ENCODE peak calls at places on chromosome 17, in four cellular contexts. M is K562, Q is HCT116, I is H1. T is an unnamed sample.

GRCh38 chr17:82444284-82444893 is 6.2 kb downstream of the CYBC1 start:
- DNase-seq in M (no peak), Q (no peak), I (no peak), T (no peak)

GRCh38 chr17:64357191-64357981 is 33.3 kb downstream of the PECAM1 start:
- DNase-seq in M (no peak), Q (no peak), I (no peak), T (no peak)

GRCh38 chr17:49779730-49780220 is 8.7 kb upstream of the KAT7 start:
- DNase-seq in M (peak), Q (peak), I (no peak), T (no peak)

GRCh38 chr17:57995076-57995956 is 7.3 kb upstream of the VEZF1 start:
- DNase-seq in M (peak), Q (peak), I (no peak), T (no peak)

GRCh38 chr17:47324224-47325020 is 667 bp downstream of the EFCAB13 start:
- DNase-seq in M (no peak), Q (no peak), I (no peak), T (peak)

GRCh38 chr17:58576679-58577367 is 62.4 kb upstream of the MTMR4 start:
- DNase-seq in M (no peak), Q (no peak), I (no peak), T (no peak)

GRCh38 chr17:73760186-73760758 is 116.0 kb upstream of the SDK2 start:
- DNase-seq in M (peak), Q (no peak), I (no peak), T (no peak)

GRCh38 chr17:45782889-45783592 is 1.1 kb upstream of the CRHR1 start:
- DNase-seq in M (peak), Q (no peak), I (no peak), T (no peak)

GRCh38 chr17:66835476-66835875 is 559 bp downstream of the CACNG5 start:
- DNase-seq in M (no peak), Q (no peak), I (no peak), T (no peak)

GRCh38 chr17:64978138-64978537 is 58.9 kb upstream of the LRRC37A3 start:
- DNase-seq in M (no peak), Q (no peak), I (no peak), T (no peak)

GRCh38 chr17:40452921-40453378 is 9.7 kb downstream of the IGFBP4 start:
- DNase-seq in M (no peak), Q (no peak), I (no peak), T (no peak)

GRCh38 chr17:74803388-74803930 is 27.3 kb upstream of the NAT9 start:
- DNase-seq in M (no peak), Q (no peak), I (no peak), T (no peak)
- TF ChIP-seq EGR1 in M (no peak), Q (no peak), I (no peak), T (no peak)

GRCh38 chr17:38418693-38419507 is 9.4 kb upstream of the ARHGAP23 start:
- DNase-seq in M (peak), Q (no peak), I (no peak), T (no peak)
- TF ChIP-seq EGR1 in M (no peak), Q (no peak), I (no peak), T (no peak)

GRCh38 chr17:56744721-56745120 is 89.0 kb downstream of the C17orf67 start:
- DNase-seq in M (no peak), Q (no peak), I (no peak), T (no peak)
- TF ChIP-seq EGR1 in M (no peak), Q (no peak), I (no peak), T (no peak)

DNA sequence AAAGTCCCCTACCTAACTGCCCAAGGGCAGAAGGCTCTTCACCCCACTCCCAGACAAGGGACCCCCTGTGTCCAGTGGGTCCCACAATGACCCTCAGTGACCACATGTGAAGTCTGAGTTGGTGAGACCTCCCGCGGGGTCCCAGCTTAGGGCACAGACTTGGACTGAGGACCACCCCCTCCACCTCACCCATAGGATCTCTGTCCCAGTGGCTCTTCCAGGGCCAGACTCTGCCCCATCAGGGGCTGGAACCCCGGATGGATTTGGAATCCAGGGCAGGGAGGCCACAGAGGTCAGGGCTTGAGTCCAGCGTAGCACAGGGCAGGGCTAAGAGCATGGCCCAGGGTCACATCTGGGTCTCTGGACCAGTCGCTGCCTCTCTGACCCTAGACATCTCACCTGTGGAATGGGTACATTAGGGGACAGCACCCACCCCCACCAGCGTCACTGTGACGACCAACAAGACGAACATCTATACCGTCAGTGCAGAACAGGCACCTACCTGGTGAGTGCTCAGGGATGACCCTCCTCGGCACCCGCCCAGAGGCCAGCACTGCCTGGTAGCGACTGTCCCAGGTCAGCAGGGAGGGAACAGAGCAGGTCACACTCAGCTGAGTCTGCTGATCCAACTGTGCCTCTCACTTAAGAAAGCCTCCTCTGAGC is 37.7 kb downstream of the TNFRSF13B start:
- DNase-seq in M (no peak), Q (no peak), I (no peak), T (no peak)
- TF ChIP-seq EGR1 in M (no peak), Q (no peak), I (no peak), T (no peak)

DNA sequence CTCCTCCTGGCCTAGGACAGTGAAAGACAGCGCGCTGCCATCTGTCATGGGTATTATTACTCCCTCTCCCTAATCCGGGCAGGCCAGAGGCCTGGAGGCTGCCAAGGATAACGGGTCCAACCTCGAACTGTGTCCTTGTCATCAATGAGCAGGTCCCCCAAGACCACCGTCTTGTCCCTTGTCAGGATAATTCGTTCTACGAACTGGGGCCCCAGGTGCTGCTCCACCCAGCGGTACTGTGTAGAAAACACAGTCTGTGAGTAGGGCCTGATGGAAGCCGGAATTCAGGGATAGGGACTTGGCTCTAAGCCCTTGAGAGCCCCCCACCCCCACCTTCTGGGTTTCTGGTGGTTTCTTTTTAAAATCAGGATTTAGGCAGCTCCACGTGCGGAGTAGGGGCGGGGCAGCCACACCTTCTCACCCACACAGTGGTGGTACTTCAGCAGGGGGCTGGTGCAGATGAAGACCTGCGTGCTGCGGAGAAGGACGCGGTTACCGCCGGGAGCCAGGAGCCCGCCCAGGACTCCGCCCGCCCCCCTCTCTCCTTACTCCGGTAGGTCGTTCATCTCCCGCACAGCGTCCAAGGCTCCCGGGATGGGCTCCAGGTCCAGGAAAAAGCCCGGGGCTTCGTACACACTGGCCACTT is 787 bp downstream of the NT5C start:
- DNase-seq in M (peak), Q (peak), I (no peak), T (no peak)
- TF ChIP-seq EGR1 in M (no peak), Q (no peak), I (no peak), T (no peak)

GRCh38 chr17:79085154-79085920 is 10.7 kb downstream of the ENGASE start:
- DNase-seq in M (no peak), Q (no peak), I (no peak), T (no peak)
- TF ChIP-seq EGR1 in M (no peak), Q (no peak), I (no peak), T (no peak)

GRCh38 chr17:31140127-31140526 is 45.4 kb downstream of the NF1 start:
- DNase-seq in M (no peak), Q (no peak), I (no peak), T (no peak)

GRCh38 chr17:31134526-31134925 is 39.7 kb downstream of the NF1 start:
- DNase-seq in M (no peak), Q (no peak), I (no peak), T (no peak)

GRCh38 chr17:31131299-31131698 is 36.5 kb downstream of the NF1 start:
- DNase-seq in M (no peak), Q (no peak), I (no peak), T (no peak)

GRCh38 chr17:31132977-31133376 is 38.2 kb downstream of the NF1 start:
- DNase-seq in M (no peak), Q (no peak), I (no peak), T (no peak)

GRCh38 chr17:31136319-31136718 is 41.5 kb downstream of the NF1 start:
- DNase-seq in M (no peak), Q (no peak), I (no peak), T (no peak)
- TF ChIP-seq EGR1 in M (no peak), Q (no peak), I (no peak), T (no peak)

GRCh38 chr17:29124931-29125270 is 55.3 kb downstream of the MYO18A start:
- DNase-seq in M (peak), Q (no peak), I (no peak), T (no peak)
- TF ChIP-seq EGR1 in M (no peak), Q (no peak), I (no peak), T (no peak)